ENCODE peak calls at places on chromosomes 3 and 15, in nine cellular contexts. One of them, this sample, is unnamed.

GRCh38 chr3:157540656-157541055 is 37.4 kb upstream of the VEPH1 start:
- DNase-seq in HFFc6: no peak
- DNase-seq in uterus: no peak
- DNase-seq in endothelial cell: no peak
- DNase-seq in RWPE1: no peak
- DNase-seq in PC-9: no peak
- DNase-seq in WERI-Rb-1: no peak
- DNase-seq in GM13976: no peak
- DNase-seq in coronary artery: no peak
- DNase-seq in this sample: no peak

GRCh38 chr3:55746808-55747413 is 259.8 kb upstream of the WNT5A start:
- DNase-seq in PC-9: no peak
- DNase-seq in RWPE1: peak; percentile 7
- DNase-seq in HFFc6: no peak
- DNase-seq in GM13976: peak; percentile 15
- DNase-seq in WERI-Rb-1: no peak
- DNase-seq in endothelial cell: no peak
- DNase-seq in coronary artery: no peak
- DNase-seq in uterus: no peak
- DNase-seq in this sample: no peak

GRCh38 chr15:29053661-29054131 is 167.9 kb downstream of the APBA2 start:
- DNase-seq in HFFc6: no peak
- DNase-seq in coronary artery: no peak
- DNase-seq in endothelial cell: no peak
- DNase-seq in RWPE1: no peak
- DNase-seq in PC-9: no peak
- DNase-seq in WERI-Rb-1: no peak
- DNase-seq in uterus: no peak
- DNase-seq in GM13976: no peak
- DNase-seq in this sample: no peak

GRCh38 chr15:70596354-70597055 is 166.9 kb downstream of the UACA start:
- DNase-seq in endothelial cell: no peak
- DNase-seq in RWPE1: peak; percentile 88
- DNase-seq in coronary artery: no peak
- DNase-seq in GM13976: no peak
- DNase-seq in PC-9: no peak
- DNase-seq in WERI-Rb-1: no peak
- DNase-seq in HFFc6: peak; percentile 88
- DNase-seq in uterus: no peak
- DNase-seq in this sample: no peak

GRCh38 chr15:101020451-101020850 is 101.3 kb downstream of the LRRK1 start:
- DNase-seq in uterus: no peak
- DNase-seq in RWPE1: no peak
- DNase-seq in HFFc6: no peak
- DNase-seq in PC-9: no peak
- DNase-seq in coronary artery: peak; percentile 8
- DNase-seq in GM13976: no peak
- DNase-seq in endothelial cell: no peak
- DNase-seq in WERI-Rb-1: no peak
- DNase-seq in this sample: peak; percentile 6

GRCh38 chr3:17479681-17480405 is 262.6 kb downstream of the TBC1D5 start:
- DNase-seq in PC-9: no peak
- DNase-seq in GM13976: no peak
- DNase-seq in endothelial cell: no peak
- DNase-seq in RWPE1: no peak
- DNase-seq in WERI-Rb-1: no peak
- DNase-seq in HFFc6: no peak
- DNase-seq in coronary artery: no peak
- DNase-seq in uterus: no peak
- DNase-seq in this sample: no peak

GRCh38 chr3:153250450-153250849 is 88.4 kb downstream of the RAP2B start:
- DNase-seq in RWPE1: no peak
- DNase-seq in HFFc6: no peak
- DNase-seq in coronary artery: no peak
- DNase-seq in endothelial cell: no peak
- DNase-seq in GM13976: no peak
- DNase-seq in PC-9: no peak
- DNase-seq in uterus: no peak
- DNase-seq in WERI-Rb-1: no peak
- DNase-seq in this sample: no peak

GRCh38 chr3:119965692-119966091 is 128.6 kb downstream of the GSK3B start:
- DNase-seq in HFFc6: no peak
- DNase-seq in uterus: no peak
- DNase-seq in endothelial cell: no peak
- DNase-seq in WERI-Rb-1: no peak
- DNase-seq in PC-9: no peak
- DNase-seq in GM13976: no peak
- DNase-seq in RWPE1: no peak
- DNase-seq in coronary artery: no peak
- DNase-seq in this sample: no peak

GRCh38 chr3:33417051-33417673 is 23.0 kb downstream of the UBP1 start:
- DNase-seq in coronary artery: no peak
- DNase-seq in PC-9: no peak
- DNase-seq in uterus: no peak
- DNase-seq in endothelial cell: no peak
- DNase-seq in RWPE1: peak; percentile 26
- DNase-seq in WERI-Rb-1: no peak
- DNase-seq in HFFc6: no peak
- DNase-seq in GM13976: no peak
- DNase-seq in this sample: no peak

GRCh38 chr15:69974321-69974720 is 123.4 kb downstream of the TLE3 start:
- DNase-seq in endothelial cell: no peak
- DNase-seq in uterus: no peak
- DNase-seq in coronary artery: no peak
- DNase-seq in HFFc6: no peak
- DNase-seq in WERI-Rb-1: peak; percentile 76
- DNase-seq in PC-9: no peak
- DNase-seq in GM13976: no peak
- DNase-seq in RWPE1: no peak
- DNase-seq in this sample: peak; percentile 2

GRCh38 chr3:197542741-197543454 is 12.9 kb downstream of the BDH1 start:
- DNase-seq in coronary artery: no peak
- DNase-seq in GM13976: no peak
- DNase-seq in RWPE1: no peak
- DNase-seq in uterus: no peak
- DNase-seq in PC-9: no peak
- DNase-seq in endothelial cell: no peak
- DNase-seq in HFFc6: no peak
- DNase-seq in WERI-Rb-1: no peak
- DNase-seq in this sample: no peak

GRCh38 chr15:68612979-68613740 is 34.4 kb downstream of the CORO2B start:
- DNase-seq in endothelial cell: no peak
- DNase-seq in PC-9: no peak
- DNase-seq in GM13976: no peak
- DNase-seq in RWPE1: peak; percentile 13
- DNase-seq in uterus: no peak
- DNase-seq in WERI-Rb-1: no peak
- DNase-seq in coronary artery: no peak
- DNase-seq in HFFc6: no peak
- DNase-seq in this sample: no peak

GRCh38 chr3:24730173-24730572 is 235.5 kb upstream of the THRB start:
- DNase-seq in endothelial cell: no peak
- DNase-seq in uterus: no peak
- DNase-seq in PC-9: no peak
- DNase-seq in coronary artery: no peak
- DNase-seq in GM13976: no peak
- DNase-seq in WERI-Rb-1: no peak
- DNase-seq in RWPE1: no peak
- DNase-seq in HFFc6: no peak
- DNase-seq in this sample: no peak

GRCh38 chr3:64190517-64191515 is 34.5 kb downstream of the PRICKLE2 start:
- DNase-seq in RWPE1: peak; percentile 54
- DNase-seq in WERI-Rb-1: peak; percentile 78
- DNase-seq in uterus: no peak
- DNase-seq in PC-9: no peak
- DNase-seq in coronary artery: no peak
- DNase-seq in endothelial cell: no peak
- DNase-seq in HFFc6: peak; percentile 96
- DNase-seq in GM13976: no peak
- DNase-seq in this sample: no peak

GRCh38 chr15:98649621-98649995 is 1.3 kb downstream of the IGF1R start:
- DNase-seq in HFFc6: no peak
- DNase-seq in uterus: peak; percentile 31
- DNase-seq in WERI-Rb-1: peak; percentile 37
- DNase-seq in PC-9: peak; percentile 25
- DNase-seq in GM13976: no peak
- DNase-seq in coronary artery: peak; percentile 79
- DNase-seq in RWPE1: no peak
- DNase-seq in endothelial cell: peak; percentile 38
- DNase-seq in this sample: peak; percentile 52

GRCh38 chr15:83283813-83284562 is 476 bp downstream of the BNC1 start:
- DNase-seq in GM13976: peak; percentile 23
- DNase-seq in WERI-Rb-1: no peak
- DNase-seq in uterus: no peak
- DNase-seq in endothelial cell: peak; percentile 42
- DNase-seq in coronary artery: no peak
- DNase-seq in RWPE1: peak; percentile 44
- DNase-seq in HFFc6: no peak
- DNase-seq in PC-9: no peak
- DNase-seq in this sample: no peak

GRCh38 chr3:52705688-52706686 is at the start of the genes GLT8D1 and SPCS1:
- DNase-seq in uterus: peak; percentile 75
- DNase-seq in endothelial cell: peak; percentile 78
- DNase-seq in HFFc6: peak; percentile 62
- DNase-seq in GM13976: peak; percentile 93
- DNase-seq in WERI-Rb-1: peak; percentile 81
- DNase-seq in RWPE1: peak; percentile 78
- DNase-seq in PC-9: peak; percentile 82
- DNase-seq in coronary artery: peak; percentile 91
- DNase-seq in this sample: peak; percentile 84

GRCh38 chr3:191255156-191255555 is 56.1 kb downstream of the OSTN start:
- DNase-seq in RWPE1: no peak
- DNase-seq in PC-9: no peak
- DNase-seq in coronary artery: no peak
- DNase-seq in HFFc6: no peak
- DNase-seq in uterus: no peak
- DNase-seq in WERI-Rb-1: peak; percentile 10
- DNase-seq in GM13976: no peak
- DNase-seq in endothelial cell: no peak
- DNase-seq in this sample: no peak

DNA sequence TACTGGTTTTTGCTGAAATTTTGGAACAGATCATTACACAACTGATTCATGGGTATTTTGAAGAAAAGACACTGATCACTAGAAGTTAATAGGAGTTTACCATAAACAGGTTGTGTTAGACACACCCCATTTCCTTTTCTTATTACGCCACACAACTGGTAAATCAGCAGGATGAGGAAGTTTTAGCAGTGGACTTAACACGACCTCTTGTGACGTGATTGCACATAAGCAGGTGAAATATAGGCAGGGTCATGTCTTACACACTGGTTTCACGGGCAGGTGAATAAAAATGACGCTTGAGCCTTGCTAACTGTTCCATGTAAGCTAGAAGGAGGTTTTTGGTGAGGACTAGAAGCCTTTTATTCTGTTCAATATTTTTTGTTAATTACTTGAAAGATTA is 27.1 kb upstream of the TPRG1 start:
- DNase-seq in uterus: peak; percentile 54
- DNase-seq in HFFc6: no peak
- DNase-seq in RWPE1: peak; percentile 30
- DNase-seq in GM13976: no peak
- DNase-seq in coronary artery: no peak
- DNase-seq in endothelial cell: no peak
- DNase-seq in WERI-Rb-1: no peak
- DNase-seq in PC-9: peak; percentile 32
- DNase-seq in this sample: peak; percentile 29
- TF ChIP-seq CTCF in uterus: peak; percentile 57
- TF ChIP-seq CTCF in HFFc6: peak; percentile 33
- TF ChIP-seq CTCF in RWPE1: peak; percentile 71
- TF ChIP-seq CTCF in GM13976: no peak
- TF ChIP-seq CTCF in coronary artery: no peak
- TF ChIP-seq CTCF in endothelial cell: no peak
- TF ChIP-seq CTCF in WERI-Rb-1: peak; percentile 19
- TF ChIP-seq CTCF in PC-9: peak; percentile 53
- TF ChIP-seq CTCF in this sample: peak; percentile 21

DNA sequence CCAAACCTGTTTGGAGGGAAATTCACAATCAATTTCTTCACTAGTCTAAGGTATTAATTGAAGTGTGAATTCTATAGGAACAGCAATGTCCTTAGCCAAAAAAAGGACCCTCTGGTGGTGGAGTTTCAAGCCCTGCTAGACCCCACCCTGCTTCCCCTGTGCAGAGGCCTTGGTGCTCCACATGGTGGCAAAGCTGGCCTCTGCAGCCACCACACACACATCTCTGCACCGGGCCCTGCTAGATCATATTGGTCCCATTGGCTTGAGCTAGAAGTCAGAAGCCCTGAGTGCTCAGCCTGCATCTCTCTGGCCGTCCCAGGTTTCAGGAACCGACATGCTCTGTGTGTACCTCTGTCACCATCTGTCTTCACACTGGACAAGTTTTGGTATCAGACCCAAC is 220.9 kb upstream of the TRIM42 start:
- DNase-seq in coronary artery: no peak
- DNase-seq in uterus: no peak
- DNase-seq in HFFc6: no peak
- DNase-seq in PC-9: no peak
- DNase-seq in RWPE1: no peak
- DNase-seq in WERI-Rb-1: no peak
- DNase-seq in endothelial cell: no peak
- DNase-seq in GM13976: no peak
- DNase-seq in this sample: no peak
- TF ChIP-seq CTCF in coronary artery: no peak
- TF ChIP-seq CTCF in uterus: no peak
- TF ChIP-seq CTCF in HFFc6: no peak
- TF ChIP-seq CTCF in PC-9: no peak
- TF ChIP-seq CTCF in RWPE1: no peak
- TF ChIP-seq CTCF in WERI-Rb-1: peak; percentile 14
- TF ChIP-seq CTCF in endothelial cell: no peak
- TF ChIP-seq CTCF in GM13976: no peak
- TF ChIP-seq CTCF in this sample: no peak

GRCh38 chr15:73873456-73873855 is at the start of gene TBC1D21:
- DNase-seq in RWPE1: no peak
- DNase-seq in uterus: no peak
- DNase-seq in WERI-Rb-1: no peak
- DNase-seq in HFFc6: no peak
- DNase-seq in GM13976: no peak
- DNase-seq in coronary artery: peak; percentile 38
- DNase-seq in PC-9: no peak
- DNase-seq in endothelial cell: no peak
- DNase-seq in this sample: no peak
- TF ChIP-seq CTCF in RWPE1: no peak
- TF ChIP-seq CTCF in uterus: no peak
- TF ChIP-seq CTCF in WERI-Rb-1: no peak
- TF ChIP-seq CTCF in HFFc6: no peak
- TF ChIP-seq CTCF in GM13976: peak; percentile 1
- TF ChIP-seq CTCF in coronary artery: no peak
- TF ChIP-seq CTCF in PC-9: no peak
- TF ChIP-seq CTCF in endothelial cell: no peak
- TF ChIP-seq CTCF in this sample: no peak

DNA sequence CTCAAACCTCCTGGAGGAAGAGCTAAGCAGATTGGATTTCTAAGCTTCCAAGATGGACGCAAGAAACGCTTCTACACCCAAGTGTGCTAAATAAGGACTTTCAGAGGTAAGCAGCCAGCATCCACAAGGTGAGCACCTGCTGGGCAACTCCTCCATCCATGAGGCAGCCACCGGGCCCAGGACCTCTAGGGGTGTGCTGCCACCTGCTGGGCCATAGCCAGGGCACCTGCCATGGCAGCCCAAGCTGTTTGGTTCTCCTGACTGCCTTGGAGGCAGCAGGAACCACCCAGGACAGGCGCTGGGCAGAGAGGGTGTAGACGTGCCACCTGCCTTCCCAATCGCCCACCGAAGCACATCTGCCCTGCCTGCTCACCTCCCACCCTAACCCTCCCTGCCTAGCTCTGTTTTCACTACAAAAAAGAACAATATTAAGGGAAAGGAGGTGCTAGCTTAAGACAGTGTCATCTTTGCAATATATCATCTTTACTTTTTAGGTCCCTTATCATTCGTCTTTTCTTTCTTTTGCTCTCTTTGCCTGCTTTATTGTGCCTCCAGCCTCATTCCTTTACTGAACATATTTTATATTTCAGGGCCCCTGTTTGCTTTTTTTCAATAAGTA is 12.9 kb downstream of the C15orf62 start:
- DNase-seq in coronary artery: no peak
- DNase-seq in WERI-Rb-1: peak; percentile 83
- DNase-seq in uterus: peak; percentile 24
- DNase-seq in endothelial cell: peak; percentile 70
- DNase-seq in HFFc6: no peak
- DNase-seq in PC-9: peak; percentile 85
- DNase-seq in RWPE1: peak; percentile 74
- DNase-seq in GM13976: peak; percentile 83
- DNase-seq in this sample: peak; percentile 83
- TF ChIP-seq CTCF in coronary artery: no peak
- TF ChIP-seq CTCF in WERI-Rb-1: peak; percentile 97
- TF ChIP-seq CTCF in uterus: no peak
- TF ChIP-seq CTCF in endothelial cell: peak; percentile 53
- TF ChIP-seq CTCF in HFFc6: peak; percentile 74
- TF ChIP-seq CTCF in PC-9: peak; percentile 79
- TF ChIP-seq CTCF in RWPE1: peak; percentile 87
- TF ChIP-seq CTCF in GM13976: peak; percentile 93
- TF ChIP-seq CTCF in this sample: peak; percentile 72